ENCODE peak calls at places on chromosomes 3 and 15, in four cellular contexts. V is heart left ventricle; U is COR-L47; B is central memory CD4-positive, alpha-beta T cell. P is an unnamed sample.

GRCh38 chr3:106913111-106913698 is 464.0 kb upstream of the CCDC54 start:
- DNase-seq in V (no peak), U (no peak), B (no peak), P (no peak)

GRCh38 chr15:70522323-70522966 is 240.9 kb downstream of the UACA start:
- DNase-seq in V (no peak), U (no peak), B (no peak), P (no peak)

GRCh38 chr3:98650966-98651765 is 57.8 kb upstream of the CPOX start:
- DNase-seq in V (no peak), U (no peak), B (no peak), P (no peak)

GRCh38 chr15:34986326-34987181 is 1.5 kb downstream of the ZNF770 start:
- DNase-seq in V (no peak), U (no peak), B (no peak), P (no peak)

GRCh38 chr15:79923068-79923514 is 26.3 kb upstream of the MTHFS start:
- DNase-seq in V (peak), U (peak), B (peak), P (no peak)

GRCh38 chr3:185859294-185859972 is 34.6 kb upstream of the IGF2BP2 start:
- DNase-seq in V (no peak), U (no peak), B (no peak), P (no peak)

GRCh38 chr15:81575436-81576123 is 201.6 kb upstream of the TMC3 start:
- DNase-seq in V (peak), U (peak), B (no peak), P (no peak)

GRCh38 chr3:169389211-169389924 is 274.1 kb downstream of the MECOM start:
- DNase-seq in V (no peak), U (no peak), B (no peak), P (no peak)

GRCh38 chr3:126137490-126138130 is 42.8 kb downstream of the ALDH1L1 start:
- DNase-seq in V (no peak), U (no peak), B (no peak), P (no peak)

GRCh38 chr15:69092159-69092558 is 68.3 kb upstream of the GLCE start:
- DNase-seq in V (no peak), U (no peak), B (no peak), P (no peak)

GRCh38 chr3:11117591-11117990 is 36.7 kb upstream of the HRH1 start:
- DNase-seq in V (no peak), U (no peak), B (no peak), P (no peak)

GRCh38 chr3:30315452-30315851 is 290.9 kb upstream of the TGFBR2 start:
- DNase-seq in V (no peak), U (no peak), B (no peak), P (no peak)

GRCh38 chr3:55647086-55647485 is 160.0 kb upstream of the WNT5A start:
- DNase-seq in V (no peak), U (no peak), B (no peak), P (no peak)

GRCh38 chr15:39336926-39337325 is 244.0 kb upstream of the THBS1 start:
- DNase-seq in V (no peak), U (no peak), B (no peak), P (no peak)

GRCh38 chr3:69250014-69250413 is 127.6 kb upstream of the LMOD3 start:
- DNase-seq in V (peak), U (no peak), B (no peak), P (no peak)

GRCh38 chr3:122416966-122417365 is 1.1 kb upstream of the WDR5B start:
- DNase-seq in V (no peak), U (no peak), B (no peak), P (no peak)

GRCh38 chr15:42672444-42672843 is 64.5 kb downstream of the CDAN1 start:
- DNase-seq in V (no peak), U (no peak), B (no peak), P (no peak)

GRCh38 chr3:134799393-134799792 is 4.3 kb downstream of the EPHB1 start:
- DNase-seq in V (no peak), U (no peak), B (no peak), P (no peak)

GRCh38 chr15:68230157-68231100 is 901 bp upstream of the CLN6 start:
- DNase-seq in V (no peak), U (no peak), B (no peak), P (no peak)

GRCh38 chr3:4633078-4634004 is 140.2 kb downstream of the ITPR1 start:
- DNase-seq in V (no peak), U (no peak), B (peak), P (peak)

GRCh38 chr3:102712896-102713295 is 278.1 kb downstream of the ZPLD1 start:
- DNase-seq in V (no peak), U (no peak), B (no peak), P (no peak)

GRCh38 chr15:82315519-82316246 is 33.6 kb downstream of the GOLGA6L10 start:
- DNase-seq in V (peak), U (no peak), B (no peak), P (no peak)

GRCh38 chr3:128584412-128585020 is 66.1 kb downstream of the RPN1 start:
- DNase-seq in V (peak), U (peak), B (no peak), P (no peak)

GRCh38 chr15:38547255-38547997 is 17.2 kb downstream of the RASGRP1 start:
- DNase-seq in V (no peak), U (no peak), B (no peak), P (no peak)

GRCh38 chr3:16174389-16174788 is at the start of gene GALNT15:
- DNase-seq in V (peak), U (no peak), B (no peak), P (no peak)